ENCODE peak calls at places on chromosomes 5 and 9, in four cellular contexts. One of them, this sample, is unnamed.

GRCh38 chr5:81023261-81024015 is 63.3 kb downstream of the RASGRF2 start:
- DNase-seq in fibroblast of the aortic adventitia: no peak
- DNase-seq in HT1080: no peak
- DNase-seq in posterior cingulate gyrus: no peak
- DNase-seq in this sample: no peak

GRCh38 chr5:87311400-87312279 is 44.0 kb downstream of the RASA1 start:
- DNase-seq in fibroblast of the aortic adventitia: no peak
- DNase-seq in HT1080: no peak
- DNase-seq in posterior cingulate gyrus: no peak
- DNase-seq in this sample: no peak

GRCh38 chr5:6995115-6995514 is 281.9 kb downstream of the TENT4A start:
- DNase-seq in fibroblast of the aortic adventitia: no peak
- DNase-seq in HT1080: no peak
- DNase-seq in posterior cingulate gyrus: no peak
- DNase-seq in this sample: no peak

GRCh38 chr5:160367261-160367660 is 3.2 kb downstream of the C1QTNF2 start:
- DNase-seq in fibroblast of the aortic adventitia: no peak
- DNase-seq in HT1080: no peak
- DNase-seq in posterior cingulate gyrus: no peak
- DNase-seq in this sample: peak

GRCh38 chr5:6251579-6252102 is 126.7 kb downstream of the MED10 start:
- DNase-seq in fibroblast of the aortic adventitia: no peak
- DNase-seq in HT1080: no peak
- DNase-seq in posterior cingulate gyrus: no peak
- DNase-seq in this sample: no peak

GRCh38 chr9:30758726-30759446 is 1625.6 kb upstream of the ACO1 start:
- DNase-seq in fibroblast of the aortic adventitia: no peak
- DNase-seq in HT1080: no peak
- DNase-seq in posterior cingulate gyrus: no peak
- DNase-seq in this sample: no peak

GRCh38 chr9:132049323-132049882 is 30.3 kb downstream of the MED27 start:
- DNase-seq in fibroblast of the aortic adventitia: peak
- DNase-seq in HT1080: no peak
- DNase-seq in posterior cingulate gyrus: no peak
- DNase-seq in this sample: no peak

GRCh38 chr5:80659111-80659510 is 4.3 kb upstream of the DHFR start:
- DNase-seq in fibroblast of the aortic adventitia: peak
- DNase-seq in HT1080: no peak
- DNase-seq in posterior cingulate gyrus: no peak
- DNase-seq in this sample: no peak

GRCh38 chr9:104743377-104743985 is 4.0 kb upstream of the NIPSNAP3A start:
- DNase-seq in fibroblast of the aortic adventitia: peak
- DNase-seq in HT1080: peak
- DNase-seq in posterior cingulate gyrus: no peak
- DNase-seq in this sample: no peak

This sample was measured in NCI-H524 treated with DMSO at 0.1 percent for 48 hours.